ENCODE peak calls at places on chromosome 1, in six cellular contexts. R, Z, Q, K, A and O are unnamed samples.

GRCh38 chr1:114328505-114328904 is 174.8 kb upstream of the SYT6 start:
- DNase-seq in A (no peak), K (no peak), Q (no peak), Z (no peak), R (no peak), O (no peak)

GRCh38 chr1:24910751-24911650 is 19.1 kb downstream of the RUNX3 start:
- DNase-seq in K (peak; percentile 72), R (no peak), Z (no peak), A (peak; percentile 65), Q (no peak), O (no peak)

GRCh38 chr1:30929135-30929889 is 20.8 kb upstream of the SDC3 start:
- DNase-seq in R (peak; percentile 50), A (peak; percentile 31), K (peak; percentile 10), Z (peak; percentile 61), Q (no peak), O (no peak)

GRCh38 chr1:210654176-210654786 is 325.6 kb downstream of the HHAT start:
- DNase-seq in Q (no peak), R (no peak), K (no peak), A (no peak), Z (peak; percentile 4), O (no peak)

GRCh38 chr1:92968138-92969032 is 7.1 kb upstream of the DIPK1A start:
- DNase-seq in R (no peak), Z (peak; percentile 51), A (no peak), Q (no peak), K (no peak), O (no peak)

GRCh38 chr1:157363660-157364140 is 188.6 kb downstream of the FCRL5 start:
- DNase-seq in Z (peak; percentile 56), R (no peak), A (peak; percentile 45), Q (no peak), K (no peak), O (no peak)

GRCh38 chr1:116777831-116778830 is 23.9 kb downstream of the CD2 start:
- DNase-seq in Z (peak; percentile 47), A (no peak), R (no peak), Q (no peak), K (no peak), O (no peak)

GRCh38 chr1:21647431-21648373 is 21.5 kb downstream of the RAP1GAP start:
- DNase-seq in Q (no peak), A (peak; percentile 28), Z (peak; percentile 73), K (no peak), R (peak; percentile 53), O (no peak)